ENCODE peak calls at places on chromosomes 13 and 19, in seven cellular contexts. W is posterior vena cava; T is stimulated activated CD4-positive, alpha-beta T cell treated with anti-CD3 and anti-CD28 coated beads, Interleukin-4, amount 100 ng/mL, for 24 hours; S is NCI-H2029; K is effector CD4-positive, alpha-beta T cell; G is stimulated activated CD8-positive, alpha-beta memory T cell treated with anti-CD3 and anti-CD28 coated beads, Interleukin-7, amount 100 ng/mL, for 1 hour; B is left cardiac atrium. O is an unnamed sample.

GRCh38 chr19:19421326-19421725 is 15.9 kb downstream of the GATAD2A start:
- DNase-seq in G (no peak), T (no peak), B (no peak), S (no peak), W (no peak), K (no peak), O (no peak)

GRCh38 chr19:8174706-8175105 is 25.3 kb upstream of the FBN3 start:
- DNase-seq in G (no peak), K (no peak), B (no peak), S (no peak), W (no peak), T (no peak), O (no peak)

GRCh38 chr13:45336025-45336800 is 4.8 kb downstream of the TPT1 start:
- DNase-seq in B (no peak), S (no peak), K (no peak), G (no peak), T (no peak), W (no peak), O (no peak)

GRCh38 chr13:25242956-25243355 is 44.3 kb downstream of the MTMR6 start:
- DNase-seq in G (no peak), T (no peak), B (no peak), W (no peak), K (no peak), S (no peak), O (no peak)

GRCh38 chr13:101751488-101751887 is 299.0 kb downstream of the ITGBL1 start:
- DNase-seq in W (no peak), T (no peak), B (no peak), G (no peak), S (peak; percentile 16), K (no peak), O (no peak)

GRCh38 chr13:110323172-110323851 is 16.2 kb downstream of the COL4A2 start:
- DNase-seq in K (no peak), T (no peak), W (no peak), B (no peak), G (no peak), S (no peak), O (no peak)

GRCh38 chr19:10617409-10618121 is 7.8 kb upstream of the SLC44A2 start:
- DNase-seq in G (no peak), T (no peak), S (no peak), W (no peak), K (no peak), B (no peak), O (no peak)

GRCh38 chr19:14495678-14496028 is 274 bp downstream of the GIPC1 start:
- DNase-seq in T (no peak), B (peak; percentile 44), G (no peak), W (no peak), S (no peak), K (no peak), O (no peak)

GRCh38 chr13:113562085-113562749 is 22.3 kb upstream of the TFDP1 start:
- DNase-seq in W (peak; percentile 87), T (peak; percentile 42), K (no peak), G (no peak), B (peak; percentile 60), S (no peak), O (peak; percentile 57)

GRCh38 chr13:102586615-102587014 is 10.2 kb upstream of the TPP2 start:
- DNase-seq in W (no peak), K (no peak), B (no peak), S (no peak), T (no peak), G (no peak), O (no peak)

GRCh38 chr13:49503951-49504350 is 8.2 kb downstream of the PHF11 start:
- DNase-seq in G (no peak), S (no peak), W (no peak), B (no peak), T (no peak), K (no peak), O (no peak)

GRCh38 chr13:96279904-96280303 is 190.0 kb downstream of the HS6ST3 start:
- DNase-seq in T (no peak), W (no peak), B (no peak), S (no peak), K (no peak), G (no peak), O (no peak)

GRCh38 chr13:66661336-66661735 is 568.8 kb downstream of the PCDH9 start:
- DNase-seq in W (no peak), G (no peak), B (no peak), T (no peak), K (no peak), S (no peak), O (no peak)

GRCh38 chr19:28393574-28394336 is 819.2 kb downstream of the UQCRFS1 start:
- DNase-seq in B (no peak), G (no peak), T (no peak), W (no peak), S (no peak), K (no peak), O (no peak)

GRCh38 chr19:41225238-41226052 is 6.4 kb downstream of the AXL start:
- DNase-seq in W (no peak), K (peak; percentile 32), G (no peak), T (peak; percentile 71), B (peak; percentile 75), S (no peak), O (no peak)

GRCh38 chr19:46355991-46356669 is 9.2 kb downstream of the PPP5C start:
- DNase-seq in W (peak; percentile 59), B (no peak), K (no peak), T (no peak), S (no peak), G (no peak), O (no peak)

GRCh38 chr19:48329167-48329891 is 4.0 kb downstream of the EMP3 start:
- DNase-seq in W (no peak), G (no peak), T (peak; percentile 53), S (no peak), B (no peak), K (peak; percentile 42), O (no peak)

GRCh38 chr19:52527954-52528326 is 472 bp downstream of the ZNF808 start:
- DNase-seq in S (no peak), T (no peak), W (peak; percentile 77), G (no peak), K (no peak), B (peak; percentile 33), O (no peak)

GRCh38 chr13:113817860-113818691 is 45.8 kb downstream of the GAS6 start:
- DNase-seq in K (no peak), B (no peak), T (no peak), W (no peak), S (no peak), G (no peak), O (no peak)

GRCh38 chr19:15098505-15098904 is 8.7 kb upstream of the SYDE1 start:
- DNase-seq in B (no peak), T (no peak), W (no peak), S (no peak), K (no peak), G (no peak), O (no peak)

GRCh38 chr13:36998624-36999041 is 507 bp downstream of the ALG5 start:
- DNase-seq in S (no peak), K (peak; percentile 8), T (peak; percentile 17), W (peak; percentile 80), G (no peak), B (peak; percentile 28), O (peak; percentile 24)

GRCh38 chr13:25231537-25231936 is 55.8 kb downstream of the MTMR6 start:
- DNase-seq in K (no peak), T (no peak), S (no peak), G (no peak), B (no peak), W (no peak), O (no peak)

GRCh38 chr19:43814663-43815352 is 12.3 kb upstream of the ZNF283 start:
- DNase-seq in K (no peak), T (no peak), B (no peak), W (no peak), G (no peak), S (no peak), O (no peak)

GRCh38 chr13:90717451-90717936 is 630.0 kb upstream of the MIR17HG start:
- DNase-seq in W (no peak), K (no peak), B (no peak), S (no peak), G (no peak), T (no peak), O (no peak)

GRCh38 chr13:93388701-93389100 is 162.1 kb downstream of the GPC6 start:
- DNase-seq in W (no peak), K (no peak), T (no peak), G (no peak), B (no peak), S (no peak), O (no peak)

GRCh38 chr13:74966814-74967213 is 515.2 kb downstream of the TBC1D4 start:
- DNase-seq in S (no peak), B (no peak), W (no peak), G (no peak), T (no peak), K (no peak), O (no peak)

GRCh38 chr19:13055213-13056051 is 47.2 kb downstream of the LYL1 start:
- DNase-seq in S (no peak), B (peak; percentile 82), G (no peak), K (no peak), W (peak; percentile 96), T (no peak), O (no peak)

GRCh38 chr13:33236021-33236420 is 49.5 kb downstream of the STARD13 start:
- DNase-seq in G (no peak), W (no peak), S (no peak), K (no peak), T (no peak), B (no peak), O (no peak)

GRCh38 chr19:49113762-49114629 is at the start of gene LIN7B:
- DNase-seq in B (peak; percentile 76), W (no peak), T (peak; percentile 63), K (peak; percentile 64), S (peak; percentile 61), G (peak; percentile 43), O (peak; percentile 76)

GRCh38 chr13:112968910-112969691 is at the start of gene MCF2L:
- DNase-seq in G (peak; percentile 23), B (peak; percentile 51), K (peak; percentile 56), S (peak; percentile 57), W (peak; percentile 84), T (peak; percentile 52), O (no peak)

GRCh38 chr13:48518083-48518482 is 14.8 kb downstream of the RCBTB2 start:
- DNase-seq in K (no peak), W (no peak), T (no peak), B (no peak), S (no peak), G (no peak), O (no peak)

GRCh38 chr19:57701625-57702024 is 7.4 kb downstream of the ZNF154 start:
- DNase-seq in T (no peak), B (no peak), W (no peak), G (no peak), K (no peak), S (no peak), O (no peak)

GRCh38 chr19:7852851-7853759 is 21.1 kb downstream of the PRR36 start:
- DNase-seq in K (peak; percentile 58), B (peak; percentile 64), S (peak; percentile 90), T (peak; percentile 69), W (peak; percentile 90), G (peak; percentile 40), O (peak; percentile 96)

O was measured in progenitor cell of endocrine pancreas.